ENCODE peak calls at places on chromosomes 1 and 21, in eight cellular contexts. One of them, this sample, is unnamed.

GRCh38 chr1:81801032-81801833 is 499 bp downstream of the ADGRL2 start:
- DNase-seq in Calu3: peak; percentile 77
- DNase-seq in HFF-Myc: peak; percentile 36
- DNase-seq in pancreas: peak; percentile 86
- DNase-seq in endodermal cell: peak; percentile 93
- DNase-seq in fibroblast of lung: peak; percentile 95
- DNase-seq in AG04450: peak; percentile 66
- DNase-seq in astrocyte of the spinal cord: peak; percentile 92
- DNase-seq in this sample: peak; percentile 82

GRCh38 chr1:227323956-227324267 is 5.6 kb upstream of the CDC42BPA start:
- DNase-seq in Calu3: no peak
- DNase-seq in HFF-Myc: no peak
- DNase-seq in pancreas: no peak
- DNase-seq in endodermal cell: no peak
- DNase-seq in fibroblast of lung: no peak
- DNase-seq in AG04450: no peak
- DNase-seq in astrocyte of the spinal cord: no peak
- DNase-seq in this sample: no peak

GRCh38 chr1:15876357-15876756 is 28.9 kb downstream of the SPEN start:
- DNase-seq in Calu3: no peak
- DNase-seq in HFF-Myc: no peak
- DNase-seq in pancreas: no peak
- DNase-seq in endodermal cell: peak; percentile 90
- DNase-seq in fibroblast of lung: no peak
- DNase-seq in AG04450: no peak
- DNase-seq in astrocyte of the spinal cord: no peak
- DNase-seq in this sample: no peak

GRCh38 chr1:3570081-3570986 is 41.0 kb downstream of the MEGF6 start:
- DNase-seq in Calu3: no peak
- DNase-seq in HFF-Myc: no peak
- DNase-seq in pancreas: no peak
- DNase-seq in endodermal cell: no peak
- DNase-seq in fibroblast of lung: no peak
- DNase-seq in AG04450: no peak
- DNase-seq in astrocyte of the spinal cord: no peak
- DNase-seq in this sample: no peak

GRCh38 chr1:108502138-108502537 is 52.0 kb downstream of the NBPF6 start:
- DNase-seq in Calu3: no peak
- DNase-seq in HFF-Myc: no peak
- DNase-seq in pancreas: no peak
- DNase-seq in endodermal cell: no peak
- DNase-seq in fibroblast of lung: no peak
- DNase-seq in AG04450: no peak
- DNase-seq in astrocyte of the spinal cord: no peak
- DNase-seq in this sample: no peak

GRCh38 chr1:8545078-8545477 is 227.2 kb downstream of the SLC45A1 start:
- DNase-seq in Calu3: no peak
- DNase-seq in HFF-Myc: no peak
- DNase-seq in pancreas: no peak
- DNase-seq in endodermal cell: no peak
- DNase-seq in fibroblast of lung: no peak
- DNase-seq in AG04450: no peak
- DNase-seq in astrocyte of the spinal cord: no peak
- DNase-seq in this sample: peak; percentile 91

GRCh38 chr1:81670286-81670685 is 130.4 kb upstream of the ADGRL2 start:
- DNase-seq in Calu3: peak; percentile 76
- DNase-seq in HFF-Myc: peak; percentile 51
- DNase-seq in pancreas: peak; percentile 83
- DNase-seq in endodermal cell: no peak
- DNase-seq in fibroblast of lung: peak; percentile 96
- DNase-seq in AG04450: peak; percentile 87
- DNase-seq in astrocyte of the spinal cord: peak; percentile 95
- DNase-seq in this sample: peak; percentile 74

GRCh38 chr21:17526771-17527170 is 13.9 kb downstream of the CXADR start:
- DNase-seq in Calu3: no peak
- DNase-seq in HFF-Myc: no peak
- DNase-seq in pancreas: no peak
- DNase-seq in endodermal cell: no peak
- DNase-seq in fibroblast of lung: no peak
- DNase-seq in AG04450: no peak
- DNase-seq in astrocyte of the spinal cord: no peak
- DNase-seq in this sample: no peak

GRCh38 chr1:40851643-40852042 is 10.5 kb downstream of the CITED4 start:
- DNase-seq in Calu3: no peak
- DNase-seq in HFF-Myc: no peak
- DNase-seq in pancreas: no peak
- DNase-seq in endodermal cell: no peak
- DNase-seq in fibroblast of lung: no peak
- DNase-seq in AG04450: no peak
- DNase-seq in astrocyte of the spinal cord: no peak
- DNase-seq in this sample: no peak

GRCh38 chr1:40853113-40853999 is 8.8 kb downstream of the CITED4 start:
- DNase-seq in Calu3: no peak
- DNase-seq in HFF-Myc: no peak
- DNase-seq in pancreas: no peak
- DNase-seq in endodermal cell: no peak
- DNase-seq in fibroblast of lung: peak; percentile 28
- DNase-seq in AG04450: no peak
- DNase-seq in astrocyte of the spinal cord: no peak
- DNase-seq in this sample: no peak

GRCh38 chr1:40847023-40847740 is 15.0 kb downstream of the CITED4 start:
- DNase-seq in Calu3: no peak
- DNase-seq in HFF-Myc: no peak
- DNase-seq in pancreas: no peak
- DNase-seq in endodermal cell: no peak
- DNase-seq in fibroblast of lung: peak; percentile 27
- DNase-seq in AG04450: no peak
- DNase-seq in astrocyte of the spinal cord: no peak
- DNase-seq in this sample: no peak

GRCh38 chr1:40848530-40849189 is 13.5 kb downstream of the CITED4 start:
- DNase-seq in Calu3: peak; percentile 83
- DNase-seq in HFF-Myc: peak; percentile 43
- DNase-seq in pancreas: peak; percentile 78
- DNase-seq in endodermal cell: peak; percentile 93
- DNase-seq in fibroblast of lung: peak; percentile 50
- DNase-seq in AG04450: no peak
- DNase-seq in astrocyte of the spinal cord: peak; percentile 70
- DNase-seq in this sample: peak; percentile 67

DNA sequence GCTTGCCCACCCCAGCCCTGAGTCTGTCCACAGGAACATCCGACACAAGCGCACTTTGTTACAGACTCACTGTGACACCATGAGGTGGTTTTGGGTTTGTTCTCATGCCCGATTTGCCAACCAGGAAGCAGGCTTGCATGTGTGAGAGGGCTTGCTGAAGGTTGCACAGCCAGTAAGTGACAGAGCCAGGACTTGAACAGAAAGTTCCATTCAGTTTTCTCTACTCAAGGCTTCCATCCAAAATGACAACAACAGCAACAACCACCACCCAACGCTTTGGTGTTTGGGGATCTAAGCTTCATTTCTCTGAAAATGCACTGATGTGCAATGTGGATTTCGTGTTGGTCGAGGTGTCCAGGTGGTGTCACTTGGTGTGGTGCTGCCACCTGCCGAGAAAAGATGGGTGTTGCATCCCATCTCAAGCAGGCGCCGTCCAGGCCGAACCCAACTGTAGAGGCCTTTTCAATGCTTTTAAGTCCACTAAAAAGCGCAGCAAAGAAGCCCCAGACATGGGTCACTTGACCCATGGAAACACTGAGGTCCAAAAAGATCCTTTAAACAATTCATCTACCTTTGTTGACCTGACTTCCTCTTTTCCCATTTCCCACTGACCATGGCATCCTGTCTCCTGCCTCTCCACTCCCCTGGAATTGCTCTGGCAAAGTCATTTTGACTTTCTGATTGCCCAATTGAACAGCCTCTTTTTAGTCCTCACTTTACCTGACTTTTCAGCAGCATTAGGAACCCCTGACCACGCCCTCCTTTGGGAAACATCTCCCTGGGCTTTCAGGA is 12.2 kb downstream of the CITED4 start:
- DNase-seq in Calu3: peak; percentile 78
- DNase-seq in HFF-Myc: no peak
- DNase-seq in pancreas: peak; percentile 60
- DNase-seq in endodermal cell: peak; percentile 90
- DNase-seq in fibroblast of lung: peak; percentile 40
- DNase-seq in AG04450: peak; percentile 16
- DNase-seq in astrocyte of the spinal cord: peak; percentile 59
- DNase-seq in this sample: peak; percentile 73
- TF ChIP-seq CTCF in Calu3: peak; percentile 88
- TF ChIP-seq CTCF in HFF-Myc: peak; percentile 89
- TF ChIP-seq CTCF in pancreas: peak; percentile 89
- TF ChIP-seq CTCF in endodermal cell: peak; percentile 91
- TF ChIP-seq CTCF in fibroblast of lung: peak; percentile 87
- TF ChIP-seq CTCF in AG04450: peak; percentile 88
- TF ChIP-seq CTCF in astrocyte of the spinal cord: peak; percentile 79
- TF ChIP-seq CTCF in this sample: peak; percentile 89

GRCh38 chr1:44568128-44568900 is 106.0 kb downstream of the TMEM53 start:
- DNase-seq in Calu3: no peak
- DNase-seq in HFF-Myc: no peak
- DNase-seq in pancreas: peak; percentile 25
- DNase-seq in endodermal cell: no peak
- DNase-seq in fibroblast of lung: no peak
- DNase-seq in AG04450: no peak
- DNase-seq in astrocyte of the spinal cord: no peak
- DNase-seq in this sample: no peak

GRCh38 chr1:44569491-44569890 is 104.8 kb downstream of the TMEM53 start:
- DNase-seq in Calu3: no peak
- DNase-seq in HFF-Myc: no peak
- DNase-seq in pancreas: no peak
- DNase-seq in endodermal cell: no peak
- DNase-seq in fibroblast of lung: no peak
- DNase-seq in AG04450: no peak
- DNase-seq in astrocyte of the spinal cord: no peak
- DNase-seq in this sample: no peak

GRCh38 chr1:44576456-44577150 is 97.7 kb downstream of the TMEM53 start:
- DNase-seq in Calu3: no peak
- DNase-seq in HFF-Myc: no peak
- DNase-seq in pancreas: no peak
- DNase-seq in endodermal cell: no peak
- DNase-seq in fibroblast of lung: no peak
- DNase-seq in AG04450: no peak
- DNase-seq in astrocyte of the spinal cord: peak; percentile 66
- DNase-seq in this sample: no peak

GRCh38 chr1:44572572-44572879 is 101.8 kb downstream of the TMEM53 start:
- DNase-seq in Calu3: no peak
- DNase-seq in HFF-Myc: no peak
- DNase-seq in pancreas: no peak
- DNase-seq in endodermal cell: no peak
- DNase-seq in fibroblast of lung: no peak
- DNase-seq in AG04450: no peak
- DNase-seq in astrocyte of the spinal cord: no peak
- DNase-seq in this sample: no peak

DNA sequence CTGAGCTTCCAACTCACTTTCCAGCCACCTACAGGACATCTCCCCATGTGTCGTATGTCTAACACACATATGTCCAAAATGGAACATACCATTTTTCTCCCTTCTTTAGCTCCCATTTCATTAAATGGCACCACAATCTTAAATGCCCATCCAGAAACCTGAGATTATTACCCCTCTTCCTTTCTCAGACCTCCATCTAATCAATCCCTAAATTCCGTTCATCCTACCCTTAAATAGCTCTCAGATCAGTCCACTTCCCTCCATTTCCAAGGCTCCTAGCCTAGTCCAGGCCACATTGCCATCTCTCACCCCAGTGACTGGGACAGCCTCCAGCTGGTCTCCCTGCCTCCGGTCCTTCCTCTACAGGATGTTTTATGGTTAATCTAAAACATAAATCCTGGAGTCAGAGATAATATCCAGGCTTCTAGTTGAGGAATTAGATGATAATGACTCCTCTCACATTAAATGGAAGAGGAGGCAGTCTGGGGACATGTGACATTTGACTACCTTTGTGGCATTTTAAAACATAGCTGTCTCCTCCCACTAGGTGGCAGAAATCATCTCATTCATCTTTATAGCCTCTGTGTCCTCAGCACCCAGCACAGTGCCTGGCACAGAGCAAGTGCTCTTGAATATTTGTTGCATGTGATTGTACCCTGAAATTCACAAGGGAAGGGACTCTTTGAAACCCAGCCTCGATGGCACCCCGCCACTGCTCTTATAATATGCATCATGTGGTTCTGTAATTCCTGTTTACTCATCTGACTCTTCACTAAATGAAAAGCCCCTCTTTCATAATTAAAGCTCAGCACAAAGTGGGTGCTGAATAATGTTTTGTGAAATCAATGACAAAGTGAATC is 102.3 kb downstream of the TMEM53 start:
- DNase-seq in Calu3: peak; percentile 13
- DNase-seq in HFF-Myc: no peak
- DNase-seq in pancreas: no peak
- DNase-seq in endodermal cell: no peak
- DNase-seq in fibroblast of lung: no peak
- DNase-seq in AG04450: no peak
- DNase-seq in astrocyte of the spinal cord: no peak
- DNase-seq in this sample: peak; percentile 31
- TF ChIP-seq CTCF in Calu3: peak; percentile 51
- TF ChIP-seq CTCF in HFF-Myc: peak; percentile 54
- TF ChIP-seq CTCF in pancreas: no peak
- TF ChIP-seq CTCF in endodermal cell: peak; percentile 78
- TF ChIP-seq CTCF in fibroblast of lung: peak; percentile 39
- TF ChIP-seq CTCF in AG04450: peak; percentile 36
- TF ChIP-seq CTCF in astrocyte of the spinal cord: peak; percentile 30
- TF ChIP-seq CTCF in this sample: peak; percentile 67

DNA sequence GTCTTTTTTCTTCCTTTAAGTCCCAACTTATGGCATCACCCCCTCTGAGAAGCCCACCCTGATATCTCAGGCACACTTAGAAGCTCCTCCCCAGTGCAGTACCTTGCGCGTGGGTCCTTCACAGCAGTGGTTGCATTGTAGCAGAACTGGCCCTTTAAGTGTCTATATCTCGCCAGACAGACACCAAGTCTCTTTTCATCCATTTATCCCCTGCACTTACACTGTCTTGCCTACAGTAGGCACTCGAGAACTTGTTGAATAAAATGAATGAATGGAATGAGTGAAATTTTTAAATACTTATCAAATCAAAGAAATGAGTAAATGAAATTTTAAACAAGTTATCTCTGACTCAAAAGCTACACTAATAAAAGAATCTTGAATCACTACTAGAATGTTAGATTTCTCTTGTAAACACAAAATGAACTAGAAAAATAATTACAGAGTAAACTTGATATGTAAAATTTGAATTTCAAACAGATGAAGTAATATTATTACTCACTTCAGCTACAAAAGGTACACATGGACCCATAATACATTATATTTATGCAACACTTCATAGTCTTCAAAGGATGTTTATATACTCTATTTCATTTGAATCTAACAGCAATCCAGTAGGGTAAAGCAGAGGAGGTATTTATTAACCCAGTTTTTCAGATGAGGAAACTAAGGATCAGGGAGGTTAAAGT is 54.7 kb upstream of the MAN1A2 start:
- DNase-seq in Calu3: no peak
- DNase-seq in HFF-Myc: no peak
- DNase-seq in pancreas: no peak
- DNase-seq in endodermal cell: no peak
- DNase-seq in fibroblast of lung: peak; percentile 62
- DNase-seq in AG04450: peak; percentile 4
- DNase-seq in astrocyte of the spinal cord: peak; percentile 6
- DNase-seq in this sample: peak; percentile 52
- TF ChIP-seq CTCF in Calu3: no peak
- TF ChIP-seq CTCF in HFF-Myc: peak; percentile 41
- TF ChIP-seq CTCF in pancreas: peak; percentile 68
- TF ChIP-seq CTCF in endodermal cell: peak; percentile 58
- TF ChIP-seq CTCF in fibroblast of lung: peak; percentile 69
- TF ChIP-seq CTCF in AG04450: peak; percentile 63
- TF ChIP-seq CTCF in astrocyte of the spinal cord: peak; percentile 44
- TF ChIP-seq CTCF in this sample: peak; percentile 68

GRCh38 chr21:23016617-23017016 is 2018.4 kb downstream of the NCAM2 start:
- DNase-seq in Calu3: no peak
- DNase-seq in HFF-Myc: no peak
- DNase-seq in pancreas: no peak
- DNase-seq in endodermal cell: peak; percentile 72
- DNase-seq in fibroblast of lung: no peak
- DNase-seq in AG04450: no peak
- DNase-seq in astrocyte of the spinal cord: no peak
- DNase-seq in this sample: peak; percentile 52
- TF ChIP-seq CTCF in Calu3: no peak
- TF ChIP-seq CTCF in HFF-Myc: no peak
- TF ChIP-seq CTCF in pancreas: no peak
- TF ChIP-seq CTCF in endodermal cell: peak; percentile 88
- TF ChIP-seq CTCF in fibroblast of lung: no peak
- TF ChIP-seq CTCF in AG04450: no peak
- TF ChIP-seq CTCF in astrocyte of the spinal cord: no peak
- TF ChIP-seq CTCF in this sample: peak; percentile 64

This sample was measured in A673.